ENCODE peak calls at places on chromosome 6, in six cellular contexts. F is HFFc6, R is choroid plexus epithelial cell, Y is SW 1271, B is HT-29, U is posterior vena cava. L is an unnamed sample.

GRCh38 chr6:160960839-160961238 is 30.7 kb upstream of the MAP3K4 start:
- DNase-seq in F (no peak), R (no peak), Y (no peak), B (no peak), U (no peak), L (no peak)

GRCh38 chr6:89242574-89243330 is 25.6 kb upstream of the GABRR1 start:
- DNase-seq in F (peak), R (peak), Y (peak), B (peak), U (no peak), L (no peak)

GRCh38 chr6:137094411-137095008 is 49.7 kb upstream of the IL20RA start:
- DNase-seq in F (peak), R (peak), Y (peak), B (peak), U (no peak), L (no peak)

GRCh38 chr6:167683028-167683862 is 143.5 kb upstream of the AFDN start:
- DNase-seq in F (no peak), R (peak), Y (peak), B (peak), U (no peak), L (no peak)

GRCh38 chr6:51021171-51021570 is 202.5 kb downstream of the TFAP2B start:
- DNase-seq in F (no peak), R (no peak), Y (no peak), B (no peak), U (no peak), L (no peak)

GRCh38 chr6:144064831-144065668 is 30.3 kb downstream of the SF3B5 start:
- DNase-seq in F (no peak), R (peak), Y (no peak), B (no peak), U (no peak), L (no peak)

GRCh38 chr6:13536796-13537526 is 37.4 kb upstream of the SIRT5 start:
- DNase-seq in F (peak), R (no peak), Y (no peak), B (no peak), U (no peak), L (no peak)

GRCh38 chr6:15881150-15881549 is 218.3 kb upstream of the DTNBP1 start:
- DNase-seq in F (no peak), R (no peak), Y (no peak), B (no peak), U (no peak), L (no peak)

GRCh38 chr6:52834481-52834880 is 6.1 kb downstream of the GSTA5 start:
- DNase-seq in F (peak), R (no peak), Y (no peak), B (no peak), U (no peak), L (no peak)